ENCODE peak calls at places on chromosomes 2 and 18, in four cellular contexts. One of them, this sample, is unnamed.

GRCh38 chr18:31506024-31506742 is 8.2 kb downstream of the DSG2 start:
- DNase-seq in body of pancreas: no peak
- DNase-seq in stomach: no peak
- DNase-seq in CD8-positive, alpha-beta memory T cell: no peak
- DNase-seq in this sample: no peak

GRCh38 chr2:165572155-165572554 is 102.7 kb downstream of the CSRNP3 start:
- DNase-seq in CD8-positive, alpha-beta memory T cell: no peak
- DNase-seq in stomach: no peak
- DNase-seq in body of pancreas: no peak
- DNase-seq in this sample: no peak

GRCh38 chr2:193141-193552 is 70.7 kb downstream of the SH3YL1 start:
- DNase-seq in CD8-positive, alpha-beta memory T cell: peak
- DNase-seq in body of pancreas: no peak
- DNase-seq in stomach: no peak
- DNase-seq in this sample: no peak

GRCh38 chr18:23388357-23388756 is 64.7 kb upstream of the RIOK3 start:
- DNase-seq in stomach: no peak
- DNase-seq in CD8-positive, alpha-beta memory T cell: no peak
- DNase-seq in body of pancreas: no peak
- DNase-seq in this sample: no peak

GRCh38 chr2:176085861-176086771 is 2.4 kb upstream of the EVX2 start:
- DNase-seq in CD8-positive, alpha-beta memory T cell: no peak
- DNase-seq in stomach: peak
- DNase-seq in body of pancreas: no peak
- DNase-seq in this sample: peak

GRCh38 chr2:24024018-24024417 is 14.1 kb downstream of the MFSD2B start:
- DNase-seq in stomach: no peak
- DNase-seq in body of pancreas: no peak
- DNase-seq in CD8-positive, alpha-beta memory T cell: no peak
- DNase-seq in this sample: no peak

GRCh38 chr2:130834091-130834922 is 2.4 kb upstream of the ARHGEF4 start:
- DNase-seq in CD8-positive, alpha-beta memory T cell: no peak
- DNase-seq in stomach: no peak
- DNase-seq in body of pancreas: peak
- DNase-seq in this sample: peak

GRCh38 chr2:141641462-141641861 is 489.4 kb downstream of the LRP1B start:
- DNase-seq in body of pancreas: no peak
- DNase-seq in stomach: no peak
- DNase-seq in CD8-positive, alpha-beta memory T cell: no peak
- DNase-seq in this sample: no peak

GRCh38 chr18:79506191-79507075 is 110.7 kb downstream of the NFATC1 start:
- DNase-seq in CD8-positive, alpha-beta memory T cell: no peak
- DNase-seq in stomach: no peak
- DNase-seq in body of pancreas: no peak
- DNase-seq in this sample: peak

GRCh38 chr18:75607701-75608100 is 180.2 kb upstream of the SMIM21 start:
- DNase-seq in CD8-positive, alpha-beta memory T cell: no peak
- DNase-seq in body of pancreas: no peak
- DNase-seq in stomach: no peak
- DNase-seq in this sample: no peak

GRCh38 chr2:30807249-30807648 is at the start of gene CAPN13:
- DNase-seq in CD8-positive, alpha-beta memory T cell: no peak
- DNase-seq in stomach: peak
- DNase-seq in body of pancreas: peak
- DNase-seq in this sample: no peak

GRCh38 chr2:100235098-100235497 is 87.2 kb downstream of the LONRF2 start:
- DNase-seq in CD8-positive, alpha-beta memory T cell: peak
- DNase-seq in body of pancreas: no peak
- DNase-seq in stomach: peak
- DNase-seq in this sample: no peak

GRCh38 chr2:147636238-147636887 is 208.5 kb upstream of the ACVR2A start:
- DNase-seq in body of pancreas: no peak
- DNase-seq in stomach: no peak
- DNase-seq in CD8-positive, alpha-beta memory T cell: no peak
- DNase-seq in this sample: no peak

GRCh38 chr2:61220768-61221167 is 58.8 kb downstream of the C2orf74 start:
- DNase-seq in body of pancreas: no peak
- DNase-seq in stomach: no peak
- DNase-seq in CD8-positive, alpha-beta memory T cell: no peak
- DNase-seq in this sample: no peak

GRCh38 chr2:241559489-241560180 is 1.1 kb downstream of the BOK start:
- DNase-seq in stomach: peak
- DNase-seq in body of pancreas: peak
- DNase-seq in CD8-positive, alpha-beta memory T cell: no peak
- DNase-seq in this sample: peak

GRCh38 chr2:46230115-46230571 is 67.1 kb upstream of the EPAS1 start:
- DNase-seq in stomach: no peak
- DNase-seq in CD8-positive, alpha-beta memory T cell: no peak
- DNase-seq in body of pancreas: peak
- DNase-seq in this sample: peak

GRCh38 chr2:74334931-74335333 is 8.3 kb downstream of the SLC4A5 start:
- DNase-seq in body of pancreas: peak
- DNase-seq in CD8-positive, alpha-beta memory T cell: peak
- DNase-seq in stomach: peak
- DNase-seq in this sample: peak

GRCh38 chr2:120223034-120223912 is at the start of gene TMEM185B:
- DNase-seq in CD8-positive, alpha-beta memory T cell: peak
- DNase-seq in body of pancreas: peak
- DNase-seq in stomach: peak
- DNase-seq in this sample: peak

GRCh38 chr18:57437433-57437781 is 2.2 kb downstream of the ONECUT2 start:
- DNase-seq in CD8-positive, alpha-beta memory T cell: no peak
- DNase-seq in stomach: no peak
- DNase-seq in body of pancreas: no peak
- DNase-seq in this sample: no peak

GRCh38 chr2:98478088-98478551 is 33.5 kb downstream of the INPP4A start:
- DNase-seq in stomach: no peak
- DNase-seq in CD8-positive, alpha-beta memory T cell: no peak
- DNase-seq in body of pancreas: no peak
- DNase-seq in this sample: no peak

GRCh38 chr2:238614376-238614775 is 187.6 kb downstream of the ASB1 start:
- DNase-seq in body of pancreas: no peak
- DNase-seq in stomach: no peak
- DNase-seq in CD8-positive, alpha-beta memory T cell: no peak
- DNase-seq in this sample: no peak

GRCh38 chr18:76275913-76276312 is 219.1 kb downstream of the ZNF516 start:
- DNase-seq in stomach: no peak
- DNase-seq in body of pancreas: no peak
- DNase-seq in CD8-positive, alpha-beta memory T cell: no peak
- DNase-seq in this sample: no peak

GRCh38 chr2:105798595-105798994 is 53.9 kb downstream of the NCK2 start:
- DNase-seq in CD8-positive, alpha-beta memory T cell: peak
- DNase-seq in body of pancreas: no peak
- DNase-seq in stomach: no peak
- DNase-seq in this sample: no peak

GRCh38 chr2:162297925-162298552 is 20.4 kb downstream of the IFIH1 start:
- DNase-seq in body of pancreas: peak
- DNase-seq in stomach: peak
- DNase-seq in CD8-positive, alpha-beta memory T cell: peak
- DNase-seq in this sample: no peak

GRCh38 chr2:168712053-168712452 is 90.4 kb upstream of the NOSTRIN start:
- DNase-seq in stomach: no peak
- DNase-seq in body of pancreas: no peak
- DNase-seq in CD8-positive, alpha-beta memory T cell: no peak
- DNase-seq in this sample: no peak

DNA sequence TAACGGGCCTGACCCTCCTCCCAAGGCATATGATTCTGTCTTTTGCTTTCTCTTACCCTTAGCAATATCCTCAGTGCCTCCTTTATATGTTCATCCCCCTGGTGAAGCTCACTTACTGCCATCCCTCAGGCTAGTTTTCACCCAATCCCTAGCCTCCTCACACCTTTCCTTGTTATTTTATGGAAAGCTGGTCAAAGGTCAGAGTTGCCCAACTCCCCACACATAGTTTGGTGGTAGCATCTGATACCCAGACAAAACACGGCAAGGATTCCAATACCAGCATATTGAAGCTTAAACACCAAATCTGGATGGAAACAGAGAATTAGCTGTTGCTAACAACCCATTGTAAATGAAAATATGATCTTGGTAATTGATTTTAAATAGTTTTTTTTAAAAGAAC is 82.1 kb downstream of the BCL2 start:
- DNase-seq in stomach: no peak
- DNase-seq in CD8-positive, alpha-beta memory T cell: no peak
- DNase-seq in body of pancreas: no peak
- DNase-seq in this sample: no peak
- H3K4me3 ChIP-seq in stomach: no peak
- H3K4me3 ChIP-seq in CD8-positive, alpha-beta memory T cell: no peak
- H3K4me3 ChIP-seq in body of pancreas: no peak
- H3K4me3 ChIP-seq in this sample: peak

GRCh38 chr2:17879137-17879912 is 858 bp downstream of the KCNS3 start:
- DNase-seq in CD8-positive, alpha-beta memory T cell: no peak
- DNase-seq in stomach: peak
- DNase-seq in body of pancreas: peak
- DNase-seq in this sample: peak
- H3K4me3 ChIP-seq in CD8-positive, alpha-beta memory T cell: no peak
- H3K4me3 ChIP-seq in stomach: peak
- H3K4me3 ChIP-seq in body of pancreas: peak
- H3K4me3 ChIP-seq in this sample: peak

GRCh38 chr2:217283505-217283904 is 423.6 kb upstream of the TNP1 start:
- DNase-seq in stomach: no peak
- DNase-seq in body of pancreas: no peak
- DNase-seq in CD8-positive, alpha-beta memory T cell: no peak
- DNase-seq in this sample: no peak
- H3K4me3 ChIP-seq in stomach: no peak
- H3K4me3 ChIP-seq in body of pancreas: no peak
- H3K4me3 ChIP-seq in CD8-positive, alpha-beta memory T cell: no peak
- H3K4me3 ChIP-seq in this sample: no peak

GRCh38 chr2:67927489-67927888 is 135.3 kb downstream of the C1D start:
- DNase-seq in CD8-positive, alpha-beta memory T cell: no peak
- DNase-seq in body of pancreas: no peak
- DNase-seq in stomach: no peak
- DNase-seq in this sample: no peak

DNA sequence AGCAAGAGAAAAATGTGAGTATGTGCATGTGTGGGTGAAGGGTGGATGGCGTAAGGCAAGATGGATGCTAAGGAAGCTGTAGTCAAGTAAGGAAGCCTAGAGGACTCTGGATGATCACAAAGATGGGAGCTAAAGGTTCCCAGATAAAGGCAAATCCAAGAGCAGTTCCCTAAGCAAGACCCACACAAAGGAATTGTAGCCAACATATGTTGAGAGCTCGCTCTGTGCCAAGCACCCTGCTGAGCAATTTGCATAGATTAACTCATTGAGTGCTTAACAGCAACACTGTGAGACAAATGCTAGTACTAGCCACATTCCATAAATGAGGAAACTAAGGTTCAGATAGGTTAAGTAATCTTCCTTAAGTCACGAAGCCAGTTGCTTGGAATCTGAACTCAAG is 132.6 kb downstream of the C1D start:
- DNase-seq in body of pancreas: no peak
- DNase-seq in stomach: no peak
- DNase-seq in CD8-positive, alpha-beta memory T cell: no peak
- DNase-seq in this sample: no peak
- H3K4me3 ChIP-seq in body of pancreas: no peak
- H3K4me3 ChIP-seq in stomach: no peak
- H3K4me3 ChIP-seq in CD8-positive, alpha-beta memory T cell: no peak
- H3K4me3 ChIP-seq in this sample: no peak

GRCh38 chr2:9771101-9771449 is 72.2 kb upstream of the TAF1B start:
- DNase-seq in CD8-positive, alpha-beta memory T cell: no peak
- DNase-seq in body of pancreas: no peak
- DNase-seq in stomach: no peak
- DNase-seq in this sample: no peak

GRCh38 chr2:9770308-9771100 is 72.8 kb upstream of the TAF1B start:
- DNase-seq in body of pancreas: peak
- DNase-seq in stomach: peak
- DNase-seq in CD8-positive, alpha-beta memory T cell: peak
- DNase-seq in this sample: peak

GRCh38 chr2:9769171-9770005 is 73.9 kb upstream of the TAF1B start:
- DNase-seq in body of pancreas: no peak
- DNase-seq in stomach: no peak
- DNase-seq in CD8-positive, alpha-beta memory T cell: no peak
- DNase-seq in this sample: peak

GRCh38 chr2:9768388-9768787 is 74.9 kb upstream of the TAF1B start:
- DNase-seq in CD8-positive, alpha-beta memory T cell: no peak
- DNase-seq in stomach: no peak
- DNase-seq in body of pancreas: peak
- DNase-seq in this sample: no peak

GRCh38 chr2:9770006-9770307 is 73.3 kb upstream of the TAF1B start:
- DNase-seq in CD8-positive, alpha-beta memory T cell: no peak
- DNase-seq in body of pancreas: no peak
- DNase-seq in stomach: no peak
- DNase-seq in this sample: no peak
- H3K4me3 ChIP-seq in CD8-positive, alpha-beta memory T cell: no peak
- H3K4me3 ChIP-seq in body of pancreas: no peak
- H3K4me3 ChIP-seq in stomach: no peak
- H3K4me3 ChIP-seq in this sample: no peak

GRCh38 chr2:109611467-109612095 is 2.2 kb downstream of the SEPTIN10 start:
- DNase-seq in body of pancreas: no peak
- DNase-seq in stomach: no peak
- DNase-seq in CD8-positive, alpha-beta memory T cell: no peak
- DNase-seq in this sample: no peak
- H3K4me3 ChIP-seq in body of pancreas: no peak
- H3K4me3 ChIP-seq in stomach: no peak
- H3K4me3 ChIP-seq in CD8-positive, alpha-beta memory T cell: no peak
- H3K4me3 ChIP-seq in this sample: peak

This sample was measured in upper lobe of right lung.